ENCODE peak calls at places on chromosomes 11 and 22, in four cellular contexts. I, A, W and B are unnamed samples.

GRCh38 chr11:13962562-13963168 is at the start of gene SPON1:
- DNase-seq in I (no peak), W (peak), A (peak), B (peak)

GRCh38 chr22:48422900-48423480 is 1404.7 kb downstream of the BRD1 start:
- DNase-seq in W (no peak), A (no peak), I (no peak), B (no peak)

GRCh38 chr11:68012843-68013610 is 2.9 kb downstream of the ALDH3B1 start:
- DNase-seq in A (peak), I (no peak), W (no peak), B (no peak)

GRCh38 chr11:124898711-124899110 is 1.0 kb upstream of the ROBO4 start:
- DNase-seq in I (no peak), A (no peak), W (peak), B (no peak)

GRCh38 chr11:6855971-6856542 is 6.8 kb upstream of the OR10A2 start:
- DNase-seq in W (no peak), I (no peak), A (peak), B (no peak)

GRCh38 chr11:120339394-120339890 is 3.2 kb downstream of the ARHGEF12 start:
- DNase-seq in W (peak), I (no peak), A (no peak), B (no peak)

GRCh38 chr22:26828311-26828710 is 170.9 kb downstream of the MIAT start:
- DNase-seq in W (no peak), A (no peak), I (peak), B (no peak)

GRCh38 chr11:76415073-76415472 is 29.7 kb upstream of the EMSY start:
- DNase-seq in A (peak), I (no peak), W (no peak), B (no peak)

GRCh38 chr11:129849447-129850130 is 33.9 kb downstream of the TMEM45B start:
- DNase-seq in I (no peak), A (no peak), W (no peak), B (no peak)

GRCh38 chr22:27011131-27011530 is 353.7 kb downstream of the MIAT start:
- DNase-seq in W (no peak), A (no peak), I (no peak), B (no peak)

GRCh38 chr11:66546966-66547661 is 411 bp downstream of the ACTN3 start:
- DNase-seq in A (no peak), W (no peak), I (peak), B (no peak)

GRCh38 chr11:78109011-78109685 is 29.5 kb upstream of the NDUFC2 start:
- DNase-seq in A (no peak), W (no peak), I (no peak), B (no peak)

GRCh38 chr22:49308300-49308699 is 519.4 kb downstream of the BRD1 start:
- DNase-seq in I (no peak), W (peak), A (no peak), B (no peak)

GRCh38 chr22:36569999-36570398 is 41.0 kb upstream of the EIF3D start:
- DNase-seq in A (no peak), W (peak), I (no peak), B (no peak)

GRCh38 chr11:48001438-48002021 is 21.2 kb downstream of the PTPRJ start:
- DNase-seq in A (no peak), W (no peak), I (peak), B (peak)

GRCh38 chr22:27624042-27624441 is 177.5 kb downstream of the MN1 start:
- DNase-seq in W (no peak), I (no peak), A (no peak), B (no peak)

GRCh38 chr22:31272522-31273446 is 19.5 kb downstream of the PIK3IP1 start:
- DNase-seq in I (peak), A (peak), W (peak), B (no peak)

GRCh38 chr11:115912484-115912945 is 408.3 kb upstream of the CADM1 start:
- DNase-seq in A (no peak), W (peak), I (peak), B (no peak)

GRCh38 chr22:49568751-49569285 is 258.9 kb downstream of the BRD1 start:
- DNase-seq in W (no peak), A (no peak), I (no peak), B (no peak)

GRCh38 chr11:7576671-7577225 is 62.9 kb downstream of the PPFIBP2 start:
- DNase-seq in W (no peak), A (no peak), I (no peak), B (no peak)

GRCh38 chr22:36544107-36544620 is 15.2 kb upstream of the EIF3D start:
- DNase-seq in W (no peak), I (no peak), A (no peak), B (no peak)

GRCh38 chr11:60870276-60870675 is 2.9 kb downstream of the ZP1 start:
- DNase-seq in W (no peak), A (peak), I (peak), B (no peak)

GRCh38 chr22:42069801-42070516 is 653 bp downstream of the NAGA start:
- DNase-seq in I (no peak), A (no peak), W (peak), B (no peak)

GRCh38 chr22:40498454-40499186 is 128.2 kb downstream of the SGSM3 start:
- DNase-seq in W (no peak), A (no peak), I (peak), B (no peak)

GRCh38 chr11:79244175-79244804 is 196.5 kb downstream of the TENM4 start:
- DNase-seq in W (no peak), A (no peak), I (no peak), B (no peak)

GRCh38 chr11:62664405-62665074 is 470 bp downstream of the C11orf98 start:
- DNase-seq in A (peak), W (no peak), I (peak), B (peak)

GRCh38 chr11:25453471-25453870 is 878.5 kb upstream of the ANO3 start:
- DNase-seq in A (no peak), I (no peak), W (no peak), B (no peak)

DNA sequence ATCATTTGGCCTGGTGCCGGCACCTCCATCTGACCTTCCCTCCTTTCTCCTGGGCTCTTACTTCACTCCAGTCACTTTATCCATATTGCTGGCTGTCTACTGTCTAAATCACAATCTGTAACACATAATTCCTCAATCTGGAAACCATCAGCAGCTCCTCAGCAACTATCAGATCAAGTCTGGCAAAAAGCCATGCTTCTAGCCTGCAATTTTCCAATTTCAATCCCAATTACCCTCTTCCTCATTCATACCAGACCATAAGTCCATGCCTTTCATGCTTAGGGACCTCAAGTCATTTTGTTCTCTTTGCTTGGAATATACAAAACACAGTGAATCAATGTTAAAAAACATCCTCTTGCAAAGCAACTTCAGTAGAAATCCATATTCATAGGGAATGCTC is 882.8 kb upstream of the ANO3 start:
- DNase-seq in W (no peak), A (no peak), I (no peak), B (no peak)
- TF ChIP-seq CTCF in W (no peak), A (no peak), I (no peak), B (no peak)

DNA sequence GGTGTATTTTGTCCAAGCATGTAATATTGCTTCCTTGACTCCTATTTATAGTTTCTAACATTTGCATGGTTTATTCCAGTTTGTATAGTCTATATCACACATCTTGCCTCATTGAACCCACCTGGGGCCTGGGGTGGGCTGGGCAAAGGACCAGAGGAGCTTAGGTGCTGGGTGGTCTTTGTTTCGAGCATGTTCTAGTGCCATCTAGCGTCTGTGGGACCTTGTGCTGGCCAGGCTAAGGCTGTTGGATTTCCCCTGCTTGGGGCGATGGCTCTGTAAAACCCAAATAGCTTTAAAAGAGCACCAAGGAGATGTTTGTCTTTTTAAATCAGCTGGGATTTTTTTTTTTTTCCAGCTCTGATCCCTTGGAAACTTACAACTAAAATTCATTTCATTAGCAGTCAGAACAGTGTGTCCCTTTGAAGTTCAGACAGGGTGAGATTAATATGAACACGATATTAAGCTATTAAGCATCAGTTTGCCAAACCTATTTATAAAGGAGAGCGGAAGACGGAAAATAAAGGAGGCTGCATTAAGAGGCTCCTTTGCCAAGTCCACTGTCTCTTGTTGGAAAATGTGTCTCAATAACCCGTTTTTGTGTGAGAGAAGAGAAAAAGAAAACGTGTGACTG is 157.4 kb downstream of the COMMD9 start:
- DNase-seq in I (peak), A (peak), W (peak), B (no peak)
- TF ChIP-seq CTCF in I (peak), A (peak), W (no peak), B (no peak)

GRCh38 chr11:104872393-104872792 is 25.9 kb downstream of the CASP12 start:
- DNase-seq in I (no peak), W (no peak), A (no peak), B (no peak)

GRCh38 chr11:104876838-104877500 is 21.3 kb downstream of the CASP12 start:
- DNase-seq in A (no peak), W (no peak), I (peak), B (no peak)

GRCh38 chr11:104876324-104876723 is 21.9 kb downstream of the CASP12 start:
- DNase-seq in W (no peak), I (no peak), A (no peak), B (no peak)

GRCh38 chr11:104870910-104871309 is 27.4 kb downstream of the CASP12 start:
- DNase-seq in I (no peak), A (no peak), W (no peak), B (no peak)

DNA sequence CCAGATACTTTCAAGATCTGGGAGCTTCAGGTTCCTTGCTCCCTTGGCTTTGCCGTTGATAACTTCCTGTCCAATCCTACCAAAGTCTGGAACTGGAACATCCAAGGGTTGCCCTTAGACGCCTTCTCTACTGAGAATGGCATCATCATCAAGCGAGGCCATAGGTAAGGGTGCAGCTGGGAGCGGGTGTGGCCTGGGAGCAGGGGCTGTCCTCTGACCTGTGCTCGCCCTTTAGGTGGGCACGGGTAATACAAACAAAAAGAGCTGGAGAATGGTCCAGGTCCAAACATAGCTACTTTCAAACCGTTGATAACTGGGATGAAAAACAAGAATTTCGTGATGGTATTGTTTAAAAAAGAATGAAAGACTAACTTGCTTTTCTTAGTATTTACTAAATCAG is 25.0 kb downstream of the CASP12 start:
- DNase-seq in I (no peak), W (no peak), A (no peak), B (no peak)
- TF ChIP-seq CTCF in I (peak), W (no peak), A (no peak), B (no peak)

GRCh38 chr11:95845168-95845567 is 54.9 kb downstream of the CEP57 start:
- DNase-seq in A (no peak), I (no peak), W (no peak), B (no peak)
- TF ChIP-seq CTCF in A (no peak), I (no peak), W (no peak), B (no peak)

GRCh38 chr11:59550368-59550841 is 39.1 kb downstream of the OR4D9 start:
- DNase-seq in I (peak), W (peak), A (peak), B (peak)
- TF ChIP-seq CTCF in I (peak), W (peak), A (no peak), B (peak)

GRCh38 chr11:117212697-117213355 is 13.7 kb downstream of the TAGLN start:
- DNase-seq in W (no peak), A (no peak), I (no peak), B (no peak)
- TF ChIP-seq CTCF in W (no peak), A (no peak), I (no peak), B (no peak)

GRCh38 chr22:37796079-37796478 is 11.7 kb upstream of the GCAT start:
- DNase-seq in A (no peak), I (no peak), W (no peak), B (no peak)

GRCh38 chr22:37801946-37802309 is 5.8 kb upstream of the GCAT start:
- DNase-seq in W (no peak), I (no peak), A (peak), B (no peak)

GRCh38 chr22:37802310-37803194 is 5.2 kb upstream of the GCAT start:
- DNase-seq in A (peak), W (peak), I (no peak), B (no peak)

GRCh38 chr22:37794376-37794775 is 13.4 kb upstream of the GCAT start:
- DNase-seq in W (no peak), A (no peak), I (no peak), B (no peak)

DNA sequence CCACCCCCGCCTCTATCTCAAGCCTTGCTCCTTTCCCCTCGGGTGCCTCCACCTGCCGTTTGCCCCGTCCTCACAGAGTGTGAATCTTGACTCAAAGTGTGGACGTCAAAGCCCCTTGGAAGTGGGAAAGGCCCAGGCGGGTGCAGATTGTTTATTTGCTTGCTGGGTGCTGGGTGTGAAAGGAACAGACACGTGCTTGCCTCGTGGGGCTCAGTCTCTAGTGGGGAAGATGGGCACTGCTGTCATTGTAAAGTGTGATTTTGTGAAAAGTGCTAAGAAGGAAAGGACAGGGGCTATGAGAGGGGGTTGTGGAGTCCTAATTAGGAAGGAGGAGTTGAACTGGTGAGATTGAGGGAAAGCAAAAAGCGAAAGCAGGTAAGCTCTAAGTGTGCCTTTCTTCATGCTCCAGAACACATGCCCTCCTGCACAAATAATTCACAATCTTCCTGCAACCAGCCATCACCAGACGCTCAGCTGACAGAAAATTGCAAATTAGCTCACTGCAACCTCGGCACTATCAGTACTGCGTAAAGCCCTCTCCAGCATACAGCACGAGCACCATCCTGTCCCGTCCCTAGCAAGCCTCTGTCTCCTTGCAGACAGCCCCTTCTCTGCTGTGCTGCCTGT is 9.7 kb upstream of the GCAT start:
- DNase-seq in A (no peak), W (no peak), I (peak), B (no peak)
- TF ChIP-seq CTCF in A (no peak), W (no peak), I (no peak), B (no peak)

DNA sequence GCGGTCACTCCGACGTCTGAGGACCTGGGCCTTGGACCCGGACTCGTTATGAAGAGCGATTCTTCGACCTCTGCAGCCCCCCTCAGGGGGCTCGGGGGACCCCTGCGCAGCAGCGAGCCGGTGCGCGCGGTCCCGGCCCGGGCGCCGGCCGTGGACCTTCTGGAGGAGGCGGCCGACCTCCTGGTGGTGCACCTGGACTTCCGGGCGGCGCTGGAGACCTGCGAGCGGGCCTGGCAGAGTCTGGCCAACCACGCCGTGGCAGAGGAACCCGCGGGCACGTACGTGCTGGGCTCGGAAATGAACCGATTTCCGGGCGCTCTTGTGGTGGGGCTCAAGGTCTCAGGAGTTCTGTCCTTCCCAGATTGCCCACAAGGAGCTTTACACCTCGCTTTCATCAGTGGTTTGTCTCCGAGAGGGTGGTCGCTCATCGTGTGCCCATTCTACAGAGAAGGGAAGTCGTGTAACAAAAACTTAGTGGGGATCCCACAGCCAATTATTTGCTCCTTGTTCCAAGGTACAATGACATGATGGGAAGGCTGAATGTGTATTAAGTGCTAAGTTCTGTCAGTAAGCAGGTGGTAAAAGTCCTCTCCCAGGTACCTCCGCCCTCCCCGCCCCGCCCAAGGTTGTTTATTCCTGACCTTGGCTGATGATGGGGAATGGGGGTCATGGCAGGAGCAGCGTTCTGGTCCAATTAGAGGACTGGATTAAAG is 695 bp downstream of the PEX26 start:
- DNase-seq in A (peak), W (peak), I (peak), B (peak)
- TF ChIP-seq CTCF in A (no peak), W (no peak), I (no peak), B (no peak)